ENCODE peak calls at places on chromosomes 12 and 14, in eight cellular contexts. P, Y, U, G, V, T, M and H are unnamed samples.

GRCh38 chr12:123808167-123808566 is 46.1 kb downstream of the DNAH10 start:
- DNase-seq in P (no peak), V (no peak), Y (no peak), M (no peak), T (no peak), G (no peak), U (peak; percentile 23), H (no peak)

GRCh38 chr12:26097046-26097878 is 27.6 kb downstream of the BHLHE41 start:
- DNase-seq in G (peak; percentile 82), Y (peak; percentile 65), U (peak; percentile 73), T (peak; percentile 67), P (peak; percentile 73), M (peak; percentile 75), V (peak; percentile 40), H (peak; percentile 64)

GRCh38 chr12:109875572-109876131 is 4.7 kb downstream of the GLTP start:
- DNase-seq in Y (peak; percentile 90), P (no peak), V (no peak), M (no peak), G (no peak), T (no peak), U (no peak), H (no peak)

GRCh38 chr14:104769324-104770071 is 16.6 kb downstream of the SIVA1 start:
- DNase-seq in V (no peak), U (no peak), T (no peak), G (no peak), P (no peak), M (no peak), Y (no peak), H (no peak)

GRCh38 chr12:79681008-79681590 is 9.7 kb downstream of the PAWR start:
- DNase-seq in G (no peak), T (no peak), U (no peak), V (no peak), Y (no peak), P (peak; percentile 39), M (no peak), H (no peak)

GRCh38 chr12:26434299-26434915 is 239.0 kb downstream of the SSPN start:
- DNase-seq in U (peak; percentile 20), T (peak; percentile 26), P (peak; percentile 69), V (no peak), G (no peak), Y (peak; percentile 53), M (peak; percentile 45), H (peak; percentile 22)

GRCh38 chr12:130203151-130203550 is 40.9 kb downstream of the FZD10 start:
- DNase-seq in Y (no peak), U (no peak), T (no peak), P (no peak), M (no peak), G (no peak), V (no peak), H (no peak)

GRCh38 chr12:59452259-59452658 is 143.6 kb upstream of the SLC16A7 start:
- DNase-seq in G (no peak), P (peak; percentile 91), Y (no peak), M (peak; percentile 74), V (no peak), U (no peak), T (no peak), H (no peak)

GRCh38 chr14:93759781-93760307 is 28.4 kb downstream of the PRIMA1 start:
- DNase-seq in V (no peak), M (no peak), Y (no peak), P (no peak), U (peak; percentile 58), T (no peak), G (peak; percentile 87), H (no peak)

GRCh38 chr12:52726451-52726850 is 23.1 kb upstream of the KRT77 start:
- DNase-seq in Y (no peak), P (no peak), T (no peak), U (no peak), M (no peak), V (no peak), G (no peak), H (no peak)

GRCh38 chr12:22299294-22299912 is 35.1 kb downstream of the ST8SIA1 start:
- DNase-seq in T (no peak), G (no peak), U (no peak), M (no peak), P (no peak), Y (peak; percentile 21), V (no peak), H (no peak)

GRCh38 chr14:26200675-26201074 is 397.2 kb downstream of the NOVA1 start:
- DNase-seq in T (no peak), M (peak; percentile 32), V (no peak), Y (no peak), G (no peak), P (no peak), U (no peak), H (no peak)

GRCh38 chr12:76025601-76026575 is 5.7 kb downstream of the PHLDA1 start:
- DNase-seq in V (no peak), G (no peak), P (peak; percentile 23), M (no peak), T (no peak), U (no peak), Y (no peak), H (peak; percentile 61)

GRCh38 chr12:108700833-108701450 is 30.4 kb downstream of the CORO1C start:
- DNase-seq in M (no peak), Y (no peak), T (no peak), P (no peak), G (no peak), V (no peak), U (no peak), H (no peak)